ENCODE peak calls at places on chromosomes 5 and 9, in four cellular contexts. J is sciatic nerve; C is activated CD4-positive, CD25-positive, alpha-beta regulatory T cell; G is stimulated activated CD4-positive, alpha-beta T cell treated with anti-CD3 and anti-CD28 coated beads, Interleukin-15, amount 100 ng/mL, for 1 hour. I is an unnamed sample.
A peak's percentile ranks its signal among the peaks of the same experiment; 100 is the strongest.

GRCh38 chr5:56693220-56693579 is 122.1 kb upstream of the MAP3K1 start:
- DNase-seq in C (no peak), J (no peak), G (no peak), I (no peak)

GRCh38 chr5:126589536-126590297 is 5.3 kb downstream of the ALDH7A1 start:
- DNase-seq in G (no peak), C (no peak), J (no peak), I (no peak)

GRCh38 chr9:35028341-35028740 is 38.8 kb downstream of the DNAJB5 start:
- DNase-seq in G (no peak), C (no peak), J (no peak), I (no peak)

GRCh38 chr5:125006011-125006685 is 259.7 kb upstream of the ZNF608 start:
- DNase-seq in J (no peak), C (no peak), G (no peak), I (no peak)

GRCh38 chr9:93830606-93831005 is 124.5 kb downstream of the BARX1 start:
- DNase-seq in J (no peak), G (no peak), C (no peak), I (no peak)

GRCh38 chr9:21591221-21592062 is 109.3 kb upstream of the IFNE start:
- DNase-seq in J (peak; percentile 60), G (no peak), C (no peak), I (no peak)

GRCh38 chr9:18429065-18429464 is 44.9 kb upstream of the ADAMTSL1 start:
- DNase-seq in G (no peak), C (no peak), J (no peak), I (no peak)

GRCh38 chr9:68732405-68733020 is 27.5 kb downstream of the PIP5K1B start:
- DNase-seq in C (no peak), J (no peak), G (no peak), I (no peak)

GRCh38 chr9:130461218-130461630 is 16.5 kb downstream of the ASS1 start:
- DNase-seq in C (peak; percentile 58), G (peak; percentile 41), J (peak; percentile 83), I (peak; percentile 45)

GRCh38 chr9:94894111-94894699 is 167.7 kb downstream of the AOPEP start:
- DNase-seq in G (no peak), J (no peak), C (no peak), I (no peak)

GRCh38 chr9:78971505-78971904 is 600.3 kb upstream of the TLE4 start:
- DNase-seq in C (no peak), J (no peak), G (no peak), I (no peak)

GRCh38 chr9:98380065-98380681 is 124.7 kb upstream of the TBC1D2 start:
- DNase-seq in C (no peak), G (no peak), J (no peak), I (no peak)

GRCh38 chr5:168679515-168679920 is 100.3 kb upstream of the PANK3 start:
- DNase-seq in C (peak; percentile 17), G (no peak), J (peak; percentile 89), I (peak; percentile 23)

GRCh38 chr5:124698774-124699173 is 47.7 kb downstream of the ZNF608 start:
- DNase-seq in J (no peak), C (no peak), G (no peak), I (no peak)

GRCh38 chr9:78218890-78219289 is 17.0 kb upstream of the CEP78 start:
- DNase-seq in C (no peak), G (no peak), J (no peak), I (no peak)

GRCh38 chr5:1010641-1011046 is 2.0 kb downstream of the NKD2 start:
- DNase-seq in C (no peak), G (no peak), J (peak; percentile 22), I (no peak)

GRCh38 chr9:95351051-95351450 is 33.5 kb upstream of the FANCC start:
- DNase-seq in C (no peak), J (no peak), G (no peak), I (no peak)

GRCh38 chr9:27457445-27457844 is 66.6 kb upstream of the IFNK start:
- DNase-seq in J (no peak), C (no peak), G (no peak), I (no peak)

GRCh38 chr5:173327948-173328895 is at the start of gene STC2:
- DNase-seq in G (no peak), C (no peak), J (no peak), I (no peak)

GRCh38 chr9:130896233-130897012 is at the start of gene QRFP:
- DNase-seq in G (no peak), C (no peak), J (no peak), I (no peak)

GRCh38 chr5:50967388-50968039 is 301.1 kb downstream of the PARP8 start:
- DNase-seq in J (no peak), G (no peak), C (no peak), I (no peak)

GRCh38 chr9:95572370-95573151 is 55.8 kb upstream of the PTCH1 start:
- DNase-seq in C (no peak), J (peak; percentile 72), G (no peak), I (no peak)

GRCh38 chr9:120931278-120932085 is 4.9 kb upstream of the TRAF1 start:
- DNase-seq in G (no peak), J (no peak), C (no peak), I (peak; percentile 60)

GRCh38 chr5:60505796-60506195 is 194.2 kb downstream of the DEPDC1B start:
- DNase-seq in C (no peak), J (no peak), G (no peak), I (no peak)

GRCh38 chr9:127862075-127863011 is 7.9 kb upstream of the ENG start:
- DNase-seq in J (peak; percentile 88), C (no peak), G (peak; percentile 19), I (peak; percentile 47)

GRCh38 chr9:19690128-19690527 is 98.7 kb downstream of the SLC24A2 start:
- DNase-seq in C (no peak), J (no peak), G (no peak), I (no peak)

GRCh38 chr5:14741721-14742426 is 77.4 kb downstream of the OTULIN start:
- DNase-seq in C (no peak), G (no peak), J (no peak), I (no peak)

GRCh38 chr9:70835323-70835722 is 286.1 kb downstream of the TRPM3 start:
- DNase-seq in C (no peak), J (no peak), G (no peak), I (no peak)

GRCh38 chr5:90055831-90056328 is 353.7 kb downstream of the CETN3 start:
- DNase-seq in G (no peak), C (no peak), J (no peak), I (no peak)

GRCh38 chr5:10555134-10555733 is 8.6 kb upstream of the ANKRD33B start:
- DNase-seq in J (no peak), C (no peak), G (no peak), I (no peak)

GRCh38 chr5:68739752-68740151 is 354.1 kb upstream of the SLC30A5 start:
- DNase-seq in J (no peak), C (no peak), G (no peak), I (no peak)

GRCh38 chr5:150114773-150115408 is 28.5 kb upstream of the CSF1R start:
- DNase-seq in J (no peak), C (no peak), G (no peak), I (no peak)

GRCh38 chr5:43315262-43315661 is 2.0 kb upstream of the HMGCS1 start:
- DNase-seq in J (no peak), G (no peak), C (peak; percentile 9), I (no peak)

GRCh38 chr5:6598351-6598900 is 34.4 kb downstream of the NSUN2 start:
- DNase-seq in G (no peak), J (no peak), C (no peak), I (no peak)